ENCODE peak calls at places on chromosome X, in five cellular contexts. I, W, G, Y and U are unnamed samples.

GRCh38 chrX:41164469-41164868 is 79.2 kb downstream of the USP9X start:
- DNase-seq in I (no peak), W (no peak), G (no peak), Y (no peak), U (no peak)

GRCh38 chrX:69136546-69137331 is 28.5 kb downstream of the PJA1 start:
- DNase-seq in I (no peak), W (no peak), G (no peak), Y (no peak), U (peak; percentile 5)

GRCh38 chrX:126770179-126770578 is 49.4 kb upstream of the PRR32 start:
- DNase-seq in I (no peak), W (no peak), G (peak; percentile 18), Y (no peak), U (no peak)

GRCh38 chrX:79325263-79325958 is 41.7 kb downstream of the ITM2A start:
- DNase-seq in I (no peak), W (no peak), G (no peak), Y (no peak), U (no peak)

GRCh38 chrX:80206647-80207046 is 192.1 kb downstream of the TBX22 start:
- DNase-seq in I (no peak), W (no peak), G (no peak), Y (no peak), U (no peak)

GRCh38 chrX:15524417-15524816 is 23.8 kb downstream of the BMX start:
- DNase-seq in I (peak; percentile 12), W (peak; percentile 31), G (no peak), Y (no peak), U (peak; percentile 53)

GRCh38 chrX:36908801-36909403 is 99.3 kb upstream of the FAM47C start:
- DNase-seq in I (peak; percentile 29), W (peak; percentile 22), G (no peak), Y (no peak), U (peak; percentile 31)

GRCh38 chrX:149871940-149872339 is 9.0 kb upstream of the MAGEA8 start:
- DNase-seq in I (no peak), W (no peak), G (peak; percentile 27), Y (no peak), U (no peak)

GRCh38 chrX:23752740-23753435 is 9.8 kb upstream of the ACOT9 start:
- DNase-seq in I (peak; percentile 62), W (peak; percentile 82), G (no peak), Y (no peak), U (peak; percentile 46)

GRCh38 chrX:69428216-69428615 is 75.9 kb upstream of the NALF2 start:
- DNase-seq in I (no peak), W (no peak), G (no peak), Y (no peak), U (no peak)

GRCh38 chrX:119880552-119881437 is 9.2 kb downstream of the NDUFA1 start:
- DNase-seq in I (peak; percentile 63), W (peak; percentile 70), G (no peak), Y (no peak), U (peak; percentile 51)

GRCh38 chrX:132651411-132652086 is 162.7 kb upstream of the MBNL3 start:
- DNase-seq in I (peak; percentile 2), W (peak; percentile 87), G (no peak), Y (no peak), U (peak; percentile 26)

GRCh38 chrX:81003491-81004185 is 194.0 kb upstream of the BRWD3 start:
- DNase-seq in I (no peak), W (no peak), G (no peak), Y (no peak), U (no peak)

GRCh38 chrX:17028381-17028780 is 81.9 kb downstream of the REPS2 start:
- DNase-seq in I (no peak), W (no peak), G (no peak), Y (no peak), U (no peak)

GRCh38 chrX:37926700-37927099 is 79.3 kb upstream of the DYNLT3 start:
- DNase-seq in I (peak; percentile 41), W (peak; percentile 41), G (no peak), Y (no peak), U (peak; percentile 48)

GRCh38 chrX:99705696-99706095 is 704.4 kb downstream of the PCDH19 start:
- DNase-seq in I (no peak), W (peak; percentile 0), G (no peak), Y (no peak), U (no peak)

GRCh38 chrX:100829730-100830129 is 9.5 kb downstream of the CSTF2 start:
- DNase-seq in I (peak; percentile 77), W (peak; percentile 1), G (no peak), Y (no peak), U (peak; percentile 10)

GRCh38 chrX:134551365-134552095 is 91.6 kb downstream of the HPRT1 start:
- DNase-seq in I (peak; percentile 65), W (peak; percentile 68), G (no peak), Y (no peak), U (peak; percentile 55)

GRCh38 chrX:50036481-50036880 is 114.1 kb downstream of the CLCN5 start:
- DNase-seq in I (no peak), W (no peak), G (no peak), Y (no peak), U (no peak)

GRCh38 chrX:72053508-72053907 is 78.2 kb downstream of the RTL5 start:
- DNase-seq in I (no peak), W (no peak), G (no peak), Y (no peak), U (no peak)

GRCh38 chrX:130829526-130830515 is 73.2 kb downstream of the ENOX2 start:
- DNase-seq in I (no peak), W (no peak), G (no peak), Y (no peak), U (no peak)

GRCh38 chrX:107571296-107571998 is 56.9 kb upstream of the PRPS1 start:
- DNase-seq in I (peak; percentile 91), W (peak; percentile 91), G (no peak), Y (no peak), U (peak; percentile 92)

GRCh38 chrX:73977542-73978169 is 326.3 kb upstream of the ZCCHC13 start:
- DNase-seq in I (no peak), W (no peak), G (no peak), Y (no peak), U (peak; percentile 36)

GRCh38 chrX:15985937-15986336 is 131.3 kb upstream of the AP1S2 start:
- DNase-seq in I (no peak), W (no peak), G (no peak), Y (no peak), U (no peak)

GRCh38 chrX:68440940-68441339 is 7.6 kb upstream of the OPHN1 start:
- DNase-seq in I (peak; percentile 68), W (peak; percentile 54), G (no peak), Y (peak; percentile 70), U (peak; percentile 67)

GRCh38 chrX:155757366-155757765 is 123.8 kb upstream of the VAMP7 start:
- DNase-seq in I (no peak), W (no peak), G (no peak), Y (no peak), U (no peak)

GRCh38 chrX:153410888-153411254 is 401 bp upstream of the ZFP92 start:
- DNase-seq in I (no peak), W (no peak), G (no peak), Y (no peak), U (no peak)
- H3K4me3 ChIP-seq in I (no peak overlapping the region), W (peak overlapping the region; percentile 26), G (peak overlapping the region; percentile 44), Y (peak overlapping the region; percentile 48), U (no peak overlapping the region)

GRCh38 chrX:118824173-118824782 is 654 bp downstream of the ZCCHC12 start:
- DNase-seq in I (no peak), W (no peak), G (no peak), Y (no peak), U (no peak)

DNA sequence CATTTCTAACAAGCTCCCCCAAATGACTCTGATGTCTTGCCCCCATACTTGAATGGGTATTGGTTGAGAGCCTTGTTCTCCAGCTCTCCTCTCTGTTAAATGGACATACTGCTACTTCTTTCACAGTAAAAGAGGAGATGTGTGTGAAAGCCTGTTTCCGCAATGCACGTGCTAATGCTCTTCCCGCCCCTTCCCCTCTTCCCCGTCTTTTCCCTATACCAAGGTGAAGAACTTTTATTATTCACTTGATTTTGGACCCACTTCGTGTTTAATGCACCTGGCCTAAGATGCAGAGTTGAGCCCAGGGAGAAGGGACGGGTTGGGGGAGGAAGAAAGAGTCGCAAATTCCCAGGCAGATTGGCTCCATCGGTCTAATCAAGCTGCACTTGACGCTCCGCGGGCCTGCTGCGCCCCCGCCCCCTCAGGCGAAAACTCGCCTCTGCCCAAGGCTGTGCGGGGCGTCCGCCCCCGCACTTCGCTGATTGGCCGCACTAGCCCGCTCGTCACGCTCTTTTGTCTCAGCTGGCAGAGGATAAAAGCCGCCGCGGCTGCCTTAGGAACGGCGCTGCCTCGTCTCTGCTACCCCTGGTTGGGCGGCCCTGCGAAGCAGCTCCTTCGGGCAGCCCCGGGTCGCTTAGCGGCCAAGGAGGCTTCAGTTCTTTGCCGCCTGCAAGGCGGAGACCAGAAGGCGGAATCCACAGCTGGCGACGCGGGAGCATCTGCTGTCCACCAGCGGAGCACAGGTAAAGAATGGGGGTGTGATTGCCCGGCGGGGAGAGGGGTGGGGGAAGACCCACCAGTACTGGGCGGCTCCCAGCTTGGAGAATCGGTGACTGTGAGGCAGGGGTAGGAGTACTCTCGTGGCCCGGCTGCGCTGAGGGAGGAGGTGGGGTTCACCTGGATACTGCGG is at the start of gene ZCCHC12:
- DNase-seq in I (peak; percentile 37), W (no peak), G (peak; percentile 41), Y (no peak), U (peak; percentile 59)
- H3K4me3 ChIP-seq in I (no peak within 1 kb of the TSS), W (peak within 1 kb of the TSS; percentile 27), G (peak within 1 kb of the TSS; percentile 31), Y (peak within 1 kb of the TSS; percentile 27), U (peak within 1 kb of the TSS; percentile 32)

GRCh38 chrX:40109288-40110008 is 11.7 kb upstream of the BCOR start:
- DNase-seq in I (peak; percentile 55), W (no peak), G (no peak), Y (no peak), U (peak; percentile 69)
- H3K4me3 ChIP-seq in I (peak overlapping the region; percentile 72), W (peak overlapping the region; percentile 56), G (peak overlapping the region; percentile 37), Y (peak overlapping the region; percentile 68), U (peak overlapping the region; percentile 37)

GRCh38 chrX:47518105-47518504 is 35.1 kb upstream of the ZNF41 start:
- DNase-seq in I (no peak), W (no peak), G (no peak), Y (no peak), U (no peak)

GRCh38 chrX:47529548-47529947 is 31.5 kb upstream of the ARAF start:
- DNase-seq in I (no peak), W (no peak), G (no peak), Y (no peak), U (no peak)

GRCh38 chrX:47523297-47523696 is 37.7 kb upstream of the ARAF start:
- DNase-seq in I (peak; percentile 55), W (peak; percentile 66), G (peak; percentile 31), Y (peak; percentile 87), U (peak; percentile 62)

DNA sequence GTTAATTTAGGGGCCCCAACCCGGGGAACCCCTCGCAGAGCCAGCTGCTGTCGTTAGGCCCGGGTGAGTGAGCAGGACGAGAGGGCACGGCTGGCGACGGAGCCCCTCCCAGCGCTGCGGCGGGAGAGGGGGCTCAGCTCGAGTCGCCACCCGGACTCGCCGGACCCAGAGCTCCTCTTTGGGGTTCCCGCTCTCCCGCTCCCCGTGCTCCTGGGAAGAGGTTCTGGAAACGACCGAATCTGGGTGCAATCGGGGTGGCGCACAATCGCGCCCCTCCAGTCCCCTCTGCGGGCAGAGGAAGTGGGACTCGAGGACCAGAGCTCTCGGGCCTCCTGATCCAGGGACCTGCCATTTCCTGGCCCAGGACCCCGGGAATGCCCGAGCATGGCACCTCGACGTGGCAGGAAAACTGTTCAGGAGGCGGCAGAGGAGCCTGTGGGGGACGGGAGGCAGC is 37.3 kb upstream of the ARAF start:
- DNase-seq in I (no peak), W (no peak), G (no peak), Y (no peak), U (no peak)
- H3K4me3 ChIP-seq in I (peak overlapping the region; percentile 45), W (peak overlapping the region; percentile 59), G (peak overlapping the region; percentile 48), Y (peak overlapping the region; percentile 53), U (peak overlapping the region; percentile 52)